ENCODE peak calls at places on chromosomes 2 and 18, in five cellular contexts. Q is HAP-1, J is GOT3, I is right lobe of liver, G is brain microvascular endothelial cell. F is an unnamed sample.

GRCh38 chr18:78977627-78978271 is 1.9 kb upstream of the SALL3 start:
- DNase-seq in Q (no peak), J (no peak), G (no peak), I (no peak), F (no peak)

GRCh38 chr2:228599297-228599696 is 417.8 kb upstream of the SPHKAP start:
- DNase-seq in I (no peak), Q (no peak), J (no peak), G (no peak), F (no peak)

GRCh38 chr2:40103590-40103989 is 324.5 kb upstream of the THUMPD2 start:
- DNase-seq in Q (no peak), I (no peak), J (no peak), G (no peak), F (no peak)

GRCh38 chr2:50720695-50721314 is 311.1 kb downstream of the NRXN1 start:
- DNase-seq in I (no peak), G (peak), Q (no peak), J (no peak), F (no peak)

GRCh38 chr18:58087928-58088722 is 44.1 kb downstream of the NEDD4L start:
- DNase-seq in I (peak), Q (peak), G (no peak), J (no peak), F (no peak)

GRCh38 chr2:56705713-56706112 is 521.9 kb downstream of the CCDC85A start:
- DNase-seq in J (no peak), I (no peak), G (no peak), Q (no peak), F (no peak)

GRCh38 chr18:46301081-46301480 is 196.9 kb downstream of the HAUS1 start:
- DNase-seq in I (no peak), Q (no peak), J (no peak), G (no peak), F (no peak)

GRCh38 chr18:24846133-24846532 is 385.7 kb downstream of the HRH4 start:
- DNase-seq in J (no peak), G (no peak), I (no peak), Q (no peak), F (no peak)

GRCh38 chr2:45121236-45121927 is 112.1 kb upstream of the SIX2 start:
- DNase-seq in I (no peak), G (no peak), Q (no peak), J (no peak), F (no peak)

GRCh38 chr18:74976331-74976909 is 232.5 kb downstream of the PTGR3 start:
- DNase-seq in I (peak), Q (no peak), J (no peak), G (no peak), F (no peak)

GRCh38 chr2:817616-818015 is 133.0 kb upstream of the SNTG2 start:
- DNase-seq in Q (no peak), G (no peak), J (no peak), I (no peak), F (no peak)

GRCh38 chr2:28962505-28962904 is 18.6 kb upstream of the TOGARAM2 start:
- DNase-seq in G (no peak), J (no peak), Q (no peak), I (no peak), F (no peak)

GRCh38 chr2:9757430-9758287 is 85.6 kb upstream of the TAF1B start:
- DNase-seq in J (no peak), I (no peak), Q (no peak), G (no peak), F (no peak)